ENCODE peak calls at places on chromosome 15, in four cellular contexts. F is stimulated activated CD4-positive, alpha-beta T cell treated with anti-CD3 and anti-CD28 coated beads, Interleukin-4, amount 100 ng/mL, for 4 hours; Z is glutamatergic neuron; N is astrocyte. K is an unnamed sample.

GRCh38 chr15:59060348-59060747 is 44.6 kb upstream of the CCNB2 start:
- DNase-seq in F (no peak), Z (no peak), N (no peak), K (no peak)

GRCh38 chr15:90004671-90005070 is 3.5 kb downstream of the ZNF710 start:
- DNase-seq in F (no peak), Z (no peak), N (peak), K (peak)

GRCh38 chr15:99911824-99912223 is 178.6 kb upstream of the LYSMD4 start:
- DNase-seq in F (no peak), Z (no peak), N (no peak), K (peak)

GRCh38 chr15:78840661-78841060 is 29.4 kb upstream of the ADAMTS7 start:
- DNase-seq in F (no peak), Z (no peak), N (peak), K (peak)

GRCh38 chr15:38061856-38062649 is 127.6 kb downstream of the TMCO5A start:
- DNase-seq in F (no peak), Z (no peak), N (no peak), K (no peak)

GRCh38 chr15:80449825-80450224 is 45.6 kb downstream of the ARNT2 start:
- DNase-seq in F (no peak), Z (no peak), N (no peak), K (no peak)

GRCh38 chr15:91445701-91446100 is 345.6 kb downstream of the SV2B start:
- DNase-seq in F (no peak), Z (no peak), N (no peak), K (no peak)

GRCh38 chr15:31469801-31470545 is 143.3 kb downstream of the KLF13 start:
- DNase-seq in F (no peak), Z (no peak), N (no peak), K (no peak)

GRCh38 chr15:95929232-95929846 is 401.2 kb upstream of the NR2F2 start:
- DNase-seq in F (no peak), Z (no peak), N (peak), K (peak)

GRCh38 chr15:60017538-60018199 is 13.6 kb downstream of the FOXB1 start:
- DNase-seq in F (no peak), Z (no peak), N (peak), K (peak)

GRCh38 chr15:25185791-25186190 is 231.0 kb downstream of the SNRPN start:
- DNase-seq in F (no peak), Z (no peak), N (no peak), K (no peak)

GRCh38 chr15:90099072-90099867 is 3.0 kb downstream of the IDH2 start:
- DNase-seq in F (peak), Z (no peak), N (no peak), K (no peak)

GRCh38 chr15:85607842-85608241 is 186.9 kb downstream of the KLHL25 start:
- DNase-seq in F (no peak), Z (no peak), N (peak), K (peak)

GRCh38 chr15:51484781-51485180 is 137.8 kb downstream of the DMXL2 start:
- DNase-seq in F (no peak), Z (no peak), N (no peak), K (no peak)

GRCh38 chr15:84598250-84598649 is 2.6 kb upstream of the ZSCAN2 start:
- DNase-seq in F (no peak), Z (no peak), N (no peak), K (no peak)

GRCh38 chr15:38072507-38073277 is 138.3 kb downstream of the TMCO5A start:
- DNase-seq in F (no peak), Z (peak), N (peak), K (peak)

K was measured in cardiac fibroblast.